ENCODE peak calls at places on chromosome 1, in eight cellular contexts. A is NCI-H1105 treated with DMSO at 0.1 percent for 48 hours, T is GM12865, H is upper lobe of right lung, Y is ELF-1, K is 8988T, D is cardiac fibroblast, O is H54. S is an unnamed sample.

GRCh38 chr1:50873458-50874187 is 86.4 kb downstream of the FAF1 start:
- DNase-seq in H (no peak), Y (peak), O (peak), K (no peak), T (peak), A (peak), D (peak), S (peak)

GRCh38 chr1:179883040-179883501 is 986 bp downstream of the TOR1AIP1 start:
- DNase-seq in H (no peak), K (no peak), T (peak), A (no peak), D (no peak), Y (no peak), O (peak), S (no peak)

GRCh38 chr1:92123868-92124267 is 43.7 kb downstream of the BTBD8 start:
- DNase-seq in A (no peak), H (no peak), Y (no peak), T (no peak), O (no peak), D (peak), K (no peak), S (no peak)

GRCh38 chr1:154856049-154856448 is 14.0 kb downstream of the KCNN3 start:
- DNase-seq in O (no peak), D (no peak), A (peak), H (no peak), T (no peak), Y (no peak), K (no peak), S (no peak)

GRCh38 chr1:1160281-1160930 is 13.3 kb upstream of the TTLL10 start:
- DNase-seq in K (no peak), O (no peak), A (no peak), D (no peak), Y (no peak), H (no peak), T (no peak), S (no peak)

GRCh38 chr1:164473544-164473943 is 85.4 kb upstream of the PBX1 start:
- DNase-seq in D (no peak), O (no peak), K (no peak), T (no peak), Y (no peak), H (no peak), A (no peak), S (no peak)

GRCh38 chr1:76784502-76784901 is 82.8 kb upstream of the ST6GALNAC5 start:
- DNase-seq in T (no peak), K (no peak), H (no peak), A (no peak), Y (no peak), D (no peak), O (no peak), S (no peak)

GRCh38 chr1:206001476-206001888 is 1.7 kb downstream of the RAB7B start:
- DNase-seq in K (peak), O (peak), Y (peak), A (no peak), D (peak), T (no peak), H (peak), S (peak)

GRCh38 chr1:117128323-117129079 is 7.0 kb upstream of the TRIM45 start:
- DNase-seq in O (peak), K (no peak), A (peak), H (no peak), T (peak), D (peak), Y (no peak), S (no peak)

GRCh38 chr1:202966006-202966904 is 802 bp downstream of the CYB5R1 start:
- DNase-seq in O (no peak), Y (no peak), D (no peak), K (no peak), A (no peak), T (no peak), H (peak), S (no peak)

GRCh38 chr1:107965112-107965991 is at the start of gene VAV3:
- DNase-seq in D (peak), K (peak), Y (peak), H (peak), A (peak), T (peak), O (no peak), S (peak)

GRCh38 chr1:30801826-30802198 is 44.2 kb upstream of the LAPTM5 start:
- DNase-seq in H (peak), T (peak), A (peak), D (peak), Y (peak), K (peak), O (peak), S (peak)

GRCh38 chr1:184743062-184743756 is 11.4 kb downstream of the EDEM3 start:
- DNase-seq in O (no peak), Y (no peak), T (peak), K (no peak), H (no peak), A (no peak), D (peak), S (no peak)

GRCh38 chr1:77831976-77832695 is 52.7 kb downstream of the MIGA1 start:
- DNase-seq in D (peak), T (no peak), H (no peak), O (no peak), A (no peak), Y (no peak), K (no peak), S (no peak)

GRCh38 chr1:5009376-5010065 is 355.1 kb downstream of the AJAP1 start:
- DNase-seq in H (no peak), K (no peak), D (no peak), Y (no peak), A (no peak), O (no peak), T (no peak), S (no peak)

GRCh38 chr1:13819637-13820036 is 119.6 kb downstream of the PRDM2 start:
- DNase-seq in H (no peak), T (no peak), O (no peak), Y (no peak), A (no peak), K (no peak), D (no peak), S (no peak)

GRCh38 chr1:226624526-226624925 is 76.0 kb downstream of the STUM start:
- DNase-seq in H (no peak), A (no peak), D (peak), Y (no peak), O (peak), T (no peak), K (no peak), S (no peak)

GRCh38 chr1:241706257-241706656 is 54.2 kb downstream of the WDR64 start:
- DNase-seq in T (no peak), O (no peak), D (no peak), K (no peak), Y (no peak), H (no peak), A (no peak), S (no peak)

GRCh38 chr1:99682291-99682751 is 36.4 kb downstream of the PALMD start:
- DNase-seq in H (no peak), Y (peak), K (no peak), A (no peak), D (peak), O (peak), T (no peak), S (no peak)

GRCh38 chr1:153032677-153033308 is 1.8 kb downstream of the SPRR1B start:
- DNase-seq in K (no peak), O (peak), A (no peak), D (peak), H (no peak), Y (peak), T (peak), S (peak)

GRCh38 chr1:8818325-8818775 is 910 bp upstream of the RERE start:
- DNase-seq in D (peak), O (no peak), T (no peak), H (no peak), Y (no peak), A (peak), K (no peak), S (no peak)

GRCh38 chr1:235650341-235651169 is 971 bp upstream of the GNG4 start:
- DNase-seq in Y (peak), A (peak), D (no peak), H (no peak), T (no peak), K (no peak), O (no peak), S (peak)

GRCh38 chr1:30756545-30757195 is 904 bp downstream of the LAPTM5 start:
- DNase-seq in H (peak), O (peak), D (peak), Y (peak), T (peak), K (peak), A (no peak), S (no peak)

GRCh38 chr1:56411484-56412180 is 167.7 kb downstream of the PLPP3 start:
- DNase-seq in H (no peak), K (no peak), A (no peak), T (no peak), O (no peak), D (peak), Y (no peak), S (no peak)

GRCh38 chr1:27333717-27334279 is 8.0 kb upstream of the SYTL1 start:
- DNase-seq in A (no peak), K (no peak), H (no peak), Y (no peak), D (no peak), O (no peak), T (no peak), S (no peak)

GRCh38 chr1:8486047-8486446 is 168.1 kb downstream of the SLC45A1 start:
- DNase-seq in D (no peak), Y (no peak), A (no peak), O (no peak), T (no peak), K (no peak), H (no peak), S (no peak)

GRCh38 chr1:15799004-15799867 is 8.2 kb downstream of the UQCRHL start:
- DNase-seq in T (peak), O (peak), K (peak), A (no peak), D (peak), H (peak), Y (peak), S (peak)

GRCh38 chr1:168263130-168263529 is 17.5 kb upstream of the TBX19 start:
- DNase-seq in Y (no peak), K (no peak), D (no peak), A (no peak), O (no peak), H (no peak), T (no peak), S (no peak)

GRCh38 chr1:104932949-104933679 is 1183.4 kb downstream of the AMY1C start:
- DNase-seq in D (no peak), Y (no peak), O (peak), T (peak), H (no peak), K (no peak), A (no peak), S (no peak)

GRCh38 chr1:41239988-41240610 is 2.0 kb downstream of the SCMH1 start:
- DNase-seq in Y (no peak), O (no peak), H (no peak), A (peak), D (peak), K (no peak), T (peak), S (no peak)

GRCh38 chr1:183032122-183032921 is 9.1 kb downstream of the LAMC1 start:
- DNase-seq in O (no peak), A (no peak), H (no peak), Y (no peak), D (no peak), K (no peak), T (peak), S (no peak)

GRCh38 chr1:200436436-200436835 is 26.6 kb upstream of the ZNF281 start:
- DNase-seq in Y (no peak), D (no peak), T (no peak), O (no peak), K (no peak), H (no peak), A (no peak), S (no peak)

GRCh38 chr1:233627376-233627775 is 13.5 kb downstream of the KCNK1 start:
- DNase-seq in A (no peak), O (no peak), D (no peak), T (peak), Y (no peak), H (no peak), K (no peak), S (no peak)

GRCh38 chr1:227949341-227949921 is 1.7 kb upstream of the WNT9A start:
- DNase-seq in D (no peak), K (no peak), H (peak), Y (no peak), T (no peak), A (no peak), O (no peak), S (no peak)

GRCh38 chr1:112866151-112866550 is 89.8 kb downstream of the SLC16A1 start:
- DNase-seq in D (peak), H (no peak), O (peak), Y (peak), T (no peak), K (no peak), A (no peak), S (no peak)